ENCODE peak calls at places on chromosomes 13 and 19, in ten cellular contexts. G is Caco-2, Q is right lobe of liver, S is ovary, B is IMR-90, H is upper lobe of right lung, T is Panc1, R is pancreas, O is adrenal gland, U is tibial artery. F is an unnamed sample. For H3K36me3, the result is how much of the 10 kb centered on the place peaks cover.

GRCh38 chr19:42285546-42285945 is 16.4 kb upstream of the PRR19 start:
- DNase-seq in H (no peak), G (no peak), R (no peak), Q (peak), B (no peak), U (peak), T (no peak), S (peak), O (peak), F (no peak)

GRCh38 chr13:110963554-110963970 is 48.7 kb upstream of the ANKRD10 start:
- DNase-seq in T (no peak), H (no peak), G (no peak), U (no peak), Q (no peak), B (no peak), O (no peak), R (no peak), S (no peak), F (no peak)

GRCh38 chr13:43782686-43783085 is 4.1 kb downstream of the ENOX1 start:
- DNase-seq in U (no peak), T (no peak), S (no peak), H (no peak), B (no peak), Q (no peak), O (no peak), G (no peak), R (no peak), F (no peak)

GRCh38 chr13:50467156-50467814 is 376.2 kb downstream of the DLEU7 start:
- DNase-seq in S (no peak), B (no peak), T (no peak), G (no peak), O (no peak), H (no peak), U (no peak), R (no peak), Q (no peak), F (no peak)

GRCh38 chr13:96779691-96780090 is 214.6 kb downstream of the OXGR1 start:
- DNase-seq in R (no peak), O (no peak), B (no peak), U (no peak), T (no peak), H (no peak), G (no peak), Q (no peak), S (no peak), F (no peak)

GRCh38 chr13:44818428-44818827 is 170.8 kb downstream of the NUFIP1 start:
- DNase-seq in T (no peak), Q (no peak), H (no peak), O (no peak), U (no peak), S (no peak), G (peak), R (no peak), B (peak), F (no peak)

GRCh38 chr19:50649433-50650391 is at the start of gene C19orf81:
- DNase-seq in G (peak), T (no peak), R (no peak), O (no peak), H (no peak), S (no peak), B (peak), Q (no peak), U (no peak), F (no peak)

GRCh38 chr13:52001120-52001731 is 10.0 kb downstream of the ATP7B start:
- DNase-seq in R (no peak), B (peak), Q (no peak), S (no peak), O (no peak), G (no peak), T (no peak), H (no peak), U (no peak), F (no peak)

GRCh38 chr13:80814541-80814940 is 473.6 kb upstream of the SPRY2 start:
- DNase-seq in S (no peak), R (no peak), T (no peak), H (no peak), U (no peak), Q (no peak), O (no peak), G (no peak), B (no peak), F (no peak)

GRCh38 chr19:14782978-14783545 is 4.7 kb upstream of the ADGRE2 start:
- DNase-seq in T (no peak), S (no peak), O (no peak), U (peak), Q (peak), H (no peak), G (no peak), R (no peak), B (no peak), F (no peak)

GRCh38 chr19:41993612-41994483 is at the start of gene ATP1A3:
- DNase-seq in B (peak), S (no peak), U (no peak), R (peak), O (peak), T (no peak), G (peak), Q (no peak), H (no peak), F (no peak)

GRCh38 chr19:57241181-57241580 is 749 bp downstream of the ZNF805 start:
- DNase-seq in T (no peak), G (peak), U (no peak), S (no peak), O (no peak), Q (no peak), B (peak), H (no peak), R (no peak), F (no peak)

GRCh38 chr19:43747557-43748204 is 7.1 kb downstream of the SMG9 start:
- DNase-seq in B (no peak), H (no peak), R (no peak), U (no peak), G (no peak), T (no peak), S (no peak), Q (no peak), O (no peak), F (no peak)

GRCh38 chr19:49801966-49802661 is 11.0 kb downstream of the FUZ start:
- DNase-seq in R (peak), B (peak), O (peak), Q (peak), U (peak), H (no peak), S (peak), T (no peak), G (peak), F (peak)

GRCh38 chr19:48636859-48637448 is at the start of gene DBP:
- DNase-seq in B (no peak), U (peak), T (no peak), H (peak), Q (peak), S (peak), G (peak), R (peak), O (peak), F (no peak)

GRCh38 chr13:42400188-42400833 is 128.4 kb downstream of the AKAP11 start:
- DNase-seq in G (no peak), U (no peak), R (no peak), T (no peak), H (no peak), B (no peak), S (no peak), O (no peak), Q (no peak), F (no peak)

GRCh38 chr19:16541526-16542044 is 652 bp downstream of the CHERP start:
- DNase-seq in G (peak), S (no peak), O (no peak), H (no peak), Q (no peak), R (no peak), B (peak), T (no peak), U (no peak), F (no peak)

GRCh38 chr13:55652657-55653056 is 1488.1 kb upstream of the PRR20A start:
- DNase-seq in O (no peak), S (no peak), H (no peak), U (no peak), Q (no peak), G (no peak), B (no peak), R (no peak), T (no peak), F (no peak)

GRCh38 chr13:45967589-45967988 is 85.0 kb downstream of the ZC3H13 start:
- DNase-seq in O (no peak), H (no peak), B (no peak), T (no peak), Q (no peak), S (no peak), G (no peak), U (no peak), R (no peak), F (no peak)

GRCh38 chr13:107301724-107302374 is 733.9 kb upstream of the ARGLU1 start:
- DNase-seq in U (no peak), Q (no peak), S (no peak), R (no peak), T (no peak), O (no peak), G (no peak), H (no peak), B (no peak), F (no peak)

GRCh38 chr19:15779756-15780476 is 7.5 kb upstream of the OR10H5 start:
- DNase-seq in B (no peak), S (peak), O (peak), G (peak), R (peak), Q (peak), H (no peak), T (no peak), U (peak), F (no peak)

GRCh38 chr13:110589991-110590390 is 25.4 kb upstream of the NAXD start:
- DNase-seq in R (no peak), B (no peak), O (no peak), H (no peak), Q (no peak), U (no peak), S (no peak), G (no peak), T (no peak), F (no peak)

GRCh38 chr19:52532480-52532879 is 5.0 kb downstream of the ZNF808 start:
- DNase-seq in U (no peak), H (no peak), O (no peak), B (no peak), R (no peak), S (no peak), G (no peak), Q (no peak), T (no peak), F (no peak)

GRCh38 chr19:49491030-49491803 is 3.8 kb downstream of the RPL13A start:
- DNase-seq in H (no peak), G (no peak), B (no peak), R (no peak), U (no peak), Q (no peak), S (no peak), T (no peak), O (no peak), F (no peak)

GRCh38 chr13:51613535-51613934 is 29.3 kb downstream of the WDFY2 start:
- DNase-seq in Q (no peak), G (no peak), O (no peak), S (no peak), U (no peak), T (no peak), B (no peak), R (no peak), H (no peak), F (no peak)

GRCh38 chr13:26010487-26011207 is 41.2 kb downstream of the SHISA2 start:
- DNase-seq in R (no peak), O (no peak), T (no peak), B (no peak), Q (no peak), G (no peak), S (no peak), U (no peak), H (no peak), F (no peak)

GRCh38 chr19:58572818-58573657 is at the start of gene MZF1:
- DNase-seq in U (peak), S (peak), B (peak), Q (peak), R (peak), G (peak), O (peak), H (peak), T (peak), F (peak)

GRCh38 chr19:10812902-10813404 is 23.1 kb downstream of the TMED1 start:
- DNase-seq in T (no peak), H (no peak), O (peak), S (no peak), G (no peak), Q (no peak), R (no peak), B (peak), U (peak), F (peak)

GRCh38 chr19:18894254-18895037 is 1.5 kb downstream of the CERS1 start:
- DNase-seq in Q (no peak), S (peak), U (peak), O (no peak), B (peak), R (no peak), T (no peak), G (no peak), H (no peak), F (no peak)
- H3K4me3 ChIP-seq in Q (no peak), S (no peak), U (peak), O (no peak), B (peak), R (no peak), T (peak), G (peak), H (no peak), F (peak)

DNA sequence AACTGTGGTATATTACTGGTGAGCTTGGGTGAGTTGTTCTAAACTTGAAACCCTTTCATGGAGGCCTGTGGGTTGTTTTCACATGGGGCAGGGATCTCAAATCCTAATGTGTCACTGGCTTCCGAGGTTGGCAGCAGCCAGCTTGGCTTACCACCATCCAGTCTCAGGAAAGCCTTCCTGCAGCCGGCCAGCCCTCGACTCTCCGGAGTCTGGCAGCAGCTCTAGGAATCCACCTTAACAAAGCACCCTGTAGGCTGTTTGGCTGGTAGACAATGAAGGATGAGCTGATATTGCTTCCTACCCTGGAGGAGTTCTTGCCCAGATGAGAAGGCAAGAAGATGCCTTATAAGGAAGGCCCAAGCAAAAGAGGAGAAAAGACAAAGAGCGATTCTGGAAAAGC is 188.3 kb downstream of the KLF12 start:
- DNase-seq in H (no peak), S (peak), U (peak), R (no peak), B (no peak), G (no peak), O (no peak), Q (no peak), T (no peak), F (no peak)
- TF ChIP-seq CTCF in H (no peak), S (no peak), U (no peak), R (no peak), B (no peak), G (no peak), O (no peak), Q (no peak), T (no peak), F (no peak)

GRCh38 chr19:3203754-3204645 is 18.3 kb downstream of the NCLN start:
- DNase-seq in H (no peak), T (no peak), O (no peak), G (no peak), U (no peak), B (no peak), Q (no peak), R (no peak), S (no peak), F (no peak)
- H3K36me3 ChIP-seq in H (under half), T (under half), O (under half), G (under half), U (half or more), B (under half), Q (under half), R (under half), S (under half), F (under half)

DNA sequence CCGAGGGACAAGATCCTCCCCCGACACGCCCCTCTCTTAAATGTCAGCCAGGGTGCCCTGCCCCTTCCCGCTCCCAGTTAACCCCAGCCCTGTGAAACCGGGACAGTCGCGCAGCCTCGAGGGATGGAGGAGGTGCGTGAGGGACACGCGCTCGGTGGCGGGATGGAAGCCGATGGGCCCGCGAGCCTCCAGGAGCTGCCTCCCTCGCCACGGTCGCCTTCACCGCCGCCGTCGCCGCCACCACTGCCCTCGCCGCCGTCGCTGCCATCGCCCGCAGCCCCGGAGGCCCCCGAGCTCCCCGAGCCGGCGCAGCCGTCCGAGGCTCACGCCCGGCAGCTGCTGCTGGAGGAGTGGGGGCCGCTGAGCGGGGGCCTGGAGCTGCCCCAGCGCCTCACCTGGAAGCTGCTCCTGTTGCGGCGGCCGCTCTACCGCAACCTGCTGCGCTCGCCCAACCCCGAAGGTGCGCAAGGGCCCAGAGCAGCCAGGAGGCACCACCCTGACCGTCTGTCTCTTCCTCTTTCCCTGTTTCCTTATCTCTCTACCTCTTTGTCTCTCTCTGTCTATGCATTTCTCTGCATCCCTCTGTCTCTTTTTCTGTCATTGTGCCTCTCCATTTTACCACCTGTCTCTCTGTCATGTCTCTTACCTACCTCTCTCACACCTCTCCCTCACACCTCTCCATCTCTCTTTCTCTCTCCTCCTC is at the start of gene NCCRP1:
- DNase-seq in Q (no peak), U (no peak), S (no peak), H (no peak), T (no peak), G (no peak), R (peak), B (no peak), O (no peak), F (no peak)
- H3K4me3 ChIP-seq in Q (no peak), U (no peak), S (no peak), H (no peak), T (no peak), G (no peak), R (no peak), B (no peak), O (no peak), F (no peak)

DNA sequence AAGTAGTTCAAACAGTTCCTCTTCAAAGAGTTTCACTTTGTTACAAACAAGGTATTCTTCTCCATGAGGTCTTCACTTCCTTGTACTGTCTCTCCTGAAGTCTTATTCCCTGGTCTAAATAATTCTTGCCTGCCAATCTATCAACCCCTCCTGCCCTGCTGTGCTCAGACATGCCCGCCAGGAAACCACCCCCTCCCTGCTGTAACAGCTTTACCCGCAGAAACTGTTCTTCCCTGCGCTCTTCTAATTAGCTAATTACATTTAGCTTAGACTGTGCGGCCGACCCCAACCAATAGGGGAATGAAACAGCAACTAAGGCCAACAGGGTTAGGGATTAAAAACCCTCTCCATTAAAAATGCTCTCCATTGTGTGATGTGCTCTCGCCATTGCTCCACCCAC is 46.7 kb downstream of the ZNF846 start:
- DNase-seq in O (no peak), G (no peak), H (no peak), T (no peak), B (no peak), R (no peak), U (no peak), S (no peak), Q (no peak), F (no peak)
- TF ChIP-seq CTCF in O (no peak), G (no peak), H (no peak), T (no peak), B (no peak), R (no peak), U (no peak), S (no peak), Q (no peak), F (no peak)

GRCh38 chr19:54199401-54199800 is 1.3 kb upstream of the RPS9 start:
- DNase-seq in R (no peak), Q (no peak), U (no peak), T (no peak), S (no peak), O (no peak), B (no peak), H (no peak), G (no peak), F (no peak)
- H3K36me3 ChIP-seq in R (under half), Q (under half), U (under half), T (under half), S (under half), O (under half), B (under half), H (under half), G (under half), F (under half)

GRCh38 chr13:20831254-20831653 is 57.5 kb upstream of the EEF1AKMT1 start:
- DNase-seq in H (no peak), B (no peak), Q (no peak), O (no peak), R (no peak), U (no peak), S (no peak), T (no peak), G (no peak), F (no peak)
- H3K4me3 ChIP-seq in H (no peak), B (no peak), Q (no peak), O (no peak), R (no peak), U (no peak), S (no peak), T (no peak), G (no peak), F (no peak)

DNA sequence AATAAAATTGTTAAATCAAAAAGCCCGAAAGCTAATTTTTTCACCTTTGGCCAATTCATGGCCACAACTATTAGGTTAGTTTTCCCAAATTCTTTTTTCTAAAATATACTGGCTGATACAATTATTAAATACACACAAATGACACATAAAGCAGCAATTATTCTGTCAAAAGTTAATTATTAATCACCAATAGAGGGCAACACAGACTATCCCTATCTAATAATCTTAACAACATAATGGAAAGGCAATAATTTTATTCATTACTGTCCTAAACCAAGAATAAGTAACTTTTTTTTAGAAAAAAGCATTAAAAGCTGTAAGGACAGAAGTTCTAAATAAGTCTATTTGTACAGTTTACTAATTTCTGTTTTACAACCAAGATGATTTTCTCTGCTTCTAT is 51.7 kb downstream of the KATNAL1 start:
- DNase-seq in O (no peak), S (no peak), T (no peak), G (no peak), U (no peak), Q (no peak), B (no peak), H (no peak), R (no peak), F (no peak)
- TF ChIP-seq CTCF in O (peak), S (peak), T (no peak), G (no peak), U (no peak), Q (peak), B (peak), H (peak), R (no peak), F (no peak)

GRCh38 chr13:99344610-99345208 is 37.5 kb upstream of the GPR183 start:
- DNase-seq in R (no peak), B (no peak), G (no peak), T (no peak), O (no peak), H (no peak), U (no peak), Q (no peak), S (no peak), F (no peak)
- H3K36me3 ChIP-seq in R (under half), B (under half), G (under half), T (under half), O (under half), H (half or more), U (half or more), Q (under half), S (under half), F (under half)

GRCh38 chr19:55253264-55253663 is 5.6 kb downstream of the PPP6R1 start:
- DNase-seq in H (no peak), O (no peak), U (no peak), T (no peak), B (no peak), G (no peak), S (no peak), R (no peak), Q (no peak), F (no peak)
- H3K4me3 ChIP-seq in H (no peak), O (no peak), U (no peak), T (no peak), B (no peak), G (no peak), S (no peak), R (no peak), Q (no peak), F (no peak)

F was measured in BJ.